ENCODE peak calls at places on chromosomes 13 and 19, in six cellular contexts. A is activated CD8-positive, alpha-beta memory T cell treated with anti-CD3 and anti-CD28 coated beads for 1 hour; Z is foreskin keratinocyte; E is DMS79 treated with DMSO at 0.1 percent for 48 hours; L is non-pigmented ciliary epithelial cell; G is thoracic aorta. K is an unnamed sample.

GRCh38 chr13:25210842-25211241 is 38.8 kb upstream of the AMER2 start:
- DNase-seq in A (no peak), Z (no peak), E (no peak), L (no peak), G (no peak), K (no peak)

GRCh38 chr19:39341122-39341719 is 1.0 kb upstream of the SAMD4B start:
- DNase-seq in A (no peak), Z (no peak), E (peak; percentile 41), L (no peak), G (no peak), K (no peak)

GRCh38 chr19:6213696-6214585 is 65.8 kb downstream of the MLLT1 start:
- DNase-seq in A (no peak), Z (no peak), E (no peak), L (no peak), G (no peak), K (no peak)

GRCh38 chr13:46641274-46642081 is 88.5 kb downstream of the LRCH1 start:
- DNase-seq in A (no peak), Z (no peak), E (no peak), L (no peak), G (no peak), K (no peak)

GRCh38 chr19:19386373-19386869 is 19.1 kb upstream of the GATAD2A start:
- DNase-seq in A (no peak), Z (no peak), E (no peak), L (no peak), G (no peak), K (peak; percentile 36)

GRCh38 chr13:20728579-20729300 is 25.2 kb downstream of the IL17D start:
- DNase-seq in A (no peak), Z (no peak), E (no peak), L (no peak), G (no peak), K (no peak)

GRCh38 chr13:30713133-30713532 is 22.2 kb upstream of the ALOX5AP start:
- DNase-seq in A (no peak), Z (no peak), E (no peak), L (no peak), G (no peak), K (no peak)

GRCh38 chr19:47379398-47379938 is 30.4 kb downstream of the DHX34 start:
- DNase-seq in A (no peak), Z (no peak), E (no peak), L (no peak), G (no peak), K (no peak)

GRCh38 chr19:2230029-2230531 is 6.0 kb downstream of the PLEKHJ1 start:
- DNase-seq in A (no peak), Z (no peak), E (no peak), L (no peak), G (no peak), K (no peak)

GRCh38 chr19:10587022-10587838 is at the start of gene AP1M2:
- DNase-seq in A (no peak), Z (no peak), E (peak; percentile 76), L (no peak), G (no peak), K (no peak)

GRCh38 chr19:14814982-14815381 is 20.0 kb downstream of the OR7A5 start:
- DNase-seq in A (no peak), Z (no peak), E (no peak), L (no peak), G (no peak), K (no peak)

GRCh38 chr19:18333680-18334079 is 6.7 kb upstream of the PGPEP1 start:
- DNase-seq in A (no peak), Z (no peak), E (no peak), L (no peak), G (no peak), K (no peak)

GRCh38 chr13:74794582-74794981 is 660.4 kb upstream of the KLF12 start:
- DNase-seq in A (no peak), Z (no peak), E (no peak), L (no peak), G (no peak), K (no peak)

GRCh38 chr13:95338905-95339304 is 37.7 kb upstream of the ABCC4 start:
- DNase-seq in A (no peak), Z (no peak), E (no peak), L (no peak), G (no peak), K (no peak)

GRCh38 chr13:62879071-62879470 is 1463.4 kb upstream of the PCDH20 start:
- DNase-seq in A (no peak), Z (no peak), E (no peak), L (peak; percentile 36), G (no peak), K (no peak)

GRCh38 chr19:28966737-28967401 is 246.1 kb downstream of the UQCRFS1 start:
- DNase-seq in A (no peak), Z (no peak), E (no peak), L (no peak), G (no peak), K (no peak)

GRCh38 chr19:23222998-23223652 is 27.1 kb downstream of the ZNF724 start:
- DNase-seq in A (no peak), Z (no peak), E (no peak), L (no peak), G (no peak), K (no peak)

GRCh38 chr13:109816979-109817275 is 30.5 kb upstream of the IRS2 start:
- DNase-seq in A (no peak), Z (no peak), E (no peak), L (no peak), G (no peak), K (no peak)

GRCh38 chr19:1093811-1094553 is 1.2 kb downstream of the POLR2E start:
- DNase-seq in A (no peak), Z (no peak), E (no peak), L (no peak), G (no peak), K (no peak)

GRCh38 chr13:35388456-35388855 is 88.0 kb downstream of the MAB21L1 start:
- DNase-seq in A (no peak), Z (no peak), E (no peak), L (no peak), G (no peak), K (no peak)

GRCh38 chr13:42400188-42400833 is 128.4 kb downstream of the AKAP11 start:
- DNase-seq in A (no peak), Z (no peak), E (no peak), L (no peak), G (no peak), K (no peak)

GRCh38 chr19:18009412-18010066 is 1.6 kb downstream of the ARRDC2 start:
- DNase-seq in A (no peak), Z (no peak), E (no peak), L (no peak), G (no peak), K (no peak)

GRCh38 chr19:34489175-34489574 is 7.6 kb downstream of the WTIP start:
- DNase-seq in A (no peak), Z (no peak), E (no peak), L (no peak), G (no peak), K (no peak)